ENCODE peak calls at places on chromosomes 6 and 20, in nine cellular contexts. B is GM12878, Y is upper lobe of right lung, D is uterus, X is Panc1, A is tibial artery, Z is GM06990, L is esophagus squamous epithelium, U is cardiac muscle cell. K is an unnamed sample. For H3K27me3 and H3K36me3, the result is how much of the 10 kb centered on the place peaks cover.

GRCh38 chr20:45154183-45154582 is 20.5 kb upstream of the PI3 start:
- DNase-seq in B (no peak), Y (no peak), D (no peak), X (no peak), A (no peak), Z (no peak), L (no peak), U (peak), K (no peak)

GRCh38 chr6:157764346-157765068 is 58.5 kb upstream of the SNX9 start:
- DNase-seq in B (peak), Y (peak), D (peak), X (peak), A (peak), Z (peak), L (peak), U (peak), K (peak)

GRCh38 chr6:11653028-11653583 is 115.6 kb downstream of the TMEM170B start:
- DNase-seq in B (no peak), Y (no peak), D (peak), X (no peak), A (no peak), Z (peak), L (no peak), U (peak), K (peak)

GRCh38 chr6:134676307-134677281 is 273.3 kb downstream of the ALDH8A1 start:
- DNase-seq in B (no peak), Y (no peak), D (no peak), X (no peak), A (no peak), Z (no peak), L (no peak), U (peak), K (no peak)

GRCh38 chr20:61030130-61030529 is 221.9 kb upstream of the CDH4 start:
- DNase-seq in B (no peak), Y (no peak), D (no peak), X (no peak), A (no peak), Z (no peak), L (no peak), U (no peak), K (no peak)

GRCh38 chr6:131060311-131060710 is 2.7 kb downstream of the EPB41L2 start:
- DNase-seq in B (no peak), Y (no peak), D (no peak), X (no peak), A (no peak), Z (peak), L (no peak), U (no peak), K (peak)

GRCh38 chr6:91097316-91097878 is 510.5 kb upstream of the MAP3K7 start:
- DNase-seq in B (no peak), Y (no peak), D (peak), X (no peak), A (no peak), Z (no peak), L (no peak), U (peak), K (no peak)

GRCh38 chr6:25179051-25179778 is 100.0 kb upstream of the CARMIL1 start:
- DNase-seq in B (no peak), Y (no peak), D (no peak), X (no peak), A (no peak), Z (no peak), L (no peak), U (peak), K (peak)

GRCh38 chr20:2663364-2663886 is 591 bp downstream of the IDH3B start:
- DNase-seq in B (no peak), Y (no peak), D (no peak), X (no peak), A (no peak), Z (no peak), L (no peak), U (no peak), K (no peak)

GRCh38 chr6:2469428-2469827 is 224.0 kb upstream of the GMDS start:
- DNase-seq in B (no peak), Y (no peak), D (no peak), X (no peak), A (no peak), Z (no peak), L (no peak), U (no peak), K (no peak)

GRCh38 chr6:11317885-11318771 is 85.7 kb upstream of the NEDD9 start:
- DNase-seq in B (no peak), Y (no peak), D (peak), X (peak), A (no peak), Z (peak), L (no peak), U (peak), K (peak)

GRCh38 chr6:71979911-71980310 is 93.6 kb downstream of the RIMS1 start:
- DNase-seq in B (no peak), Y (no peak), D (no peak), X (no peak), A (no peak), Z (no peak), L (no peak), U (no peak), K (no peak)

GRCh38 chr6:44621846-44622245 is 234.3 kb downstream of the CDC5L start:
- DNase-seq in B (no peak), Y (no peak), D (no peak), X (no peak), A (no peak), Z (no peak), L (no peak), U (peak), K (no peak)

GRCh38 chr20:11217322-11217989 is 543.7 kb upstream of the JAG1 start:
- DNase-seq in B (no peak), Y (no peak), D (no peak), X (no peak), A (no peak), Z (no peak), L (no peak), U (peak), K (no peak)

GRCh38 chr20:58150772-58151171 is 77.7 kb downstream of the ANKRD60 start:
- DNase-seq in B (no peak), Y (no peak), D (no peak), X (no peak), A (no peak), Z (peak), L (no peak), U (no peak), K (no peak)

GRCh38 chr20:36468149-36469000 is 72.9 kb upstream of the MYL9 start:
- DNase-seq in B (no peak), Y (no peak), D (no peak), X (no peak), A (no peak), Z (no peak), L (no peak), U (no peak), K (no peak)

GRCh38 chr20:34753706-34754461 is 49.7 kb downstream of the TP53INP2 start:
- DNase-seq in B (no peak), Y (no peak), D (no peak), X (no peak), A (no peak), Z (no peak), L (no peak), U (no peak), K (peak)

GRCh38 chr20:63284981-63285524 is 7.9 kb upstream of the COL20A1 start:
- DNase-seq in B (no peak), Y (no peak), D (no peak), X (no peak), A (no peak), Z (no peak), L (no peak), U (no peak), K (no peak)

GRCh38 chr6:39495023-39495422 is 172.5 kb upstream of the KCNK16 start:
- DNase-seq in B (no peak), Y (no peak), D (no peak), X (no peak), A (no peak), Z (no peak), L (no peak), U (no peak), K (no peak)

GRCh38 chr6:39493174-39493573 is 170.7 kb upstream of the KCNK16 start:
- DNase-seq in B (no peak), Y (no peak), D (no peak), X (no peak), A (no peak), Z (no peak), L (no peak), U (peak), K (no peak)

GRCh38 chr6:39493717-39494116 is 171.2 kb upstream of the KCNK16 start:
- DNase-seq in B (no peak), Y (no peak), D (no peak), X (no peak), A (peak), Z (no peak), L (no peak), U (peak), K (no peak)

GRCh38 chr6:39496951-39497350 is 174.4 kb upstream of the KCNK16 start:
- DNase-seq in B (no peak), Y (no peak), D (peak), X (no peak), A (peak), Z (no peak), L (no peak), U (peak), K (no peak)

GRCh38 chr6:39495640-39496039 is 173.1 kb upstream of the KCNK16 start:
- DNase-seq in B (no peak), Y (no peak), D (no peak), X (no peak), A (no peak), Z (no peak), L (no peak), U (no peak), K (no peak)
- H3K27me3 ChIP-seq in B (under half), Y (under half), D (under half), X (under half), A (under half), Z (under half), L (under half), U (under half), K (under half)

DNA sequence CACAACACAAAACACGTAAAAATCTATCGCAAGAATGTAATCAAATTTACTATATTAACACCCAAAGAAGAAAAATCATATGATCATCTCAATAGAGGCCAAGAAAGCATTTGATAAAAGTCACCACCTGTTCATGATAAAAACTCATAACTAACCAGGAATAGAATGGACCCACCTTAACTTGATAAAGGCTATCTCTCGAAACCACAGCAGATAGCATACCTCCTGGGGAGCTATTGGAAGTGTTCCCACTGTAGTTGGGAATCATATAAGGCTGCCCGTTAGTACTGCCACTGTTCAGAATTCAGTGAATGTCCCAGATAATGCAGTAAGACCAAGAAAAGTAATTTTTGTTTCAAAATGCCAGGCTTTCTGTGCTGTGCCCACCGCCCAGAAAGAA is 21.7 kb downstream of the POFUT1 start:
- DNase-seq in B (no peak), Y (no peak), D (no peak), X (no peak), A (no peak), Z (no peak), L (no peak), U (no peak), K (no peak)
- H3K36me3 ChIP-seq in B (under half), Y (under half), D (under half), X (under half), A (half or more), Z (under half), L (half or more), U (under half), K (half or more)

GRCh38 chr20:48668451-48668946 is 159.3 kb downstream of the PREX1 start:
- DNase-seq in B (no peak), Y (no peak), D (no peak), X (no peak), A (no peak), Z (no peak), L (no peak), U (peak), K (peak)
- H3K4me3 ChIP-seq in B (no peak), Y (no peak), D (no peak), X (no peak), A (no peak), Z (no peak), L (no peak), U (no peak), K (no peak)

GRCh38 chr20:24703284-24703610 is 233.8 kb downstream of the SYNDIG1 start:
- DNase-seq in B (no peak), Y (no peak), D (no peak), X (no peak), A (no peak), Z (no peak), L (no peak), U (no peak), K (no peak)
- H3K27me3 ChIP-seq in B (under half), Y (under half), D (under half), X (under half), A (under half), Z (under half), L (under half), U (under half), K (under half)

GRCh38 chr6:17803409-17803808 is 96.7 kb upstream of the NUP153 start:
- DNase-seq in B (no peak), Y (no peak), D (no peak), X (no peak), A (no peak), Z (no peak), L (no peak), U (no peak), K (no peak)
- H3K36me3 ChIP-seq in B (under half), Y (half or more), D (under half), X (under half), A (half or more), Z (under half), L (half or more), U (half or more), K (half or more)

DNA sequence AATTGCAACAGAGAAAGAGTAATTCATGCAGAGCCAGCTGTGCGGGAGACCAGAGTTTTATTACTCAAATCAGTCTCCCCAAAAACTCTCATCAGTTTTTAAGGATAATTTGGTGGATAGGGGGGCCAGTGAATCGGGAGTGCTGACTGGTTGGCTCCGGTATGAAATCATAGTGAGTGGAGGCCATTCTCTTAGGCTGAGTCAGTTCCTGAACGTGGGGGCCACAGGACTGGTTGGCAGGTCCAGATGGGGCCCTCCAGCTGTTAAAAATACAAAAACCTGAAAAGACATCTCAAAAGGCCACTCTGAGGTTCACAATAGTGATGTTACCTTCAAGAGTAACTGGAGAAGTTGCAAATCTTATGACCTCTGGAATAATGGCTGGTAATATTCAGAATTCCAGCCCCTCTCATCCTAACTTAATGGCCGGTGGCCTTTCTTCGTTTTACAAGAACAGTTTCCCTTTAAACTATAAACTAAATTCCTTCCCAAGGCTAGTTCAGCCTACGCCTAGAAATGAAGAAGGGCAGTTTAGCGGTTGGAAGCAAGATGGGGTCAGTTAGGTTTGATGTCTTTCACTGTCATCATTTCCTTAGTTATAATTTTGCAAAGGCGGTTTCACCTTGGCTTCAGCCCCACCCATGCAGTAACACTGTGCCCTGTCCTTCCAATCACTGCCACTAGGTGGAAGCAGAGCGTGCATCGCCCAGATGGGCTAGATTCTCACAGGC is 6.8 kb upstream of the MICA start:
- DNase-seq in B (no peak), Y (peak), D (peak), X (peak), A (peak), Z (peak), L (no peak), U (peak), K (peak)
- H3K4me3 ChIP-seq in B (no peak), Y (no peak), D (no peak), X (peak), A (no peak), Z (no peak), L (no peak), U (no peak), K (no peak)

K was measured in SJSA1.